ENCODE peak calls at places on chromosome 22, in ten cellular contexts. X is CD4-positive, alpha-beta T cell; T is foreskin keratinocyte; M is cardiac muscle cell; N is Peyer's patch; G is psoas muscle; U is spleen; V is tibial artery; K is pancreas; F is H1. O is an unnamed sample.
A peak's percentile ranks its signal among the peaks of the same experiment; 100 is the strongest.

GRCh38 chr22:19603767-19604166 is 79.6 kb upstream of the CLDN5 start:
- DNase-seq in X (no peak), T (no peak), M (no peak), N (no peak), G (no peak), U (no peak), V (no peak), K (no peak), F (no peak), O (no peak)

GRCh38 chr22:23240639-23241389 is 60.5 kb downstream of the BCR start:
- DNase-seq in X (no peak), T (no peak), M (no peak), N (no peak), G (no peak), U (no peak), V (no peak), K (no peak), F (no peak), O (no peak)

GRCh38 chr22:39732625-39733024 is 160.9 kb downstream of the ENTHD1 start:
- DNase-seq in X (no peak), T (no peak), M (no peak), N (no peak), G (no peak), U (peak; percentile 34), V (no peak), K (no peak), F (no peak), O (no peak)

GRCh38 chr22:50483556-50483955 is 2.2 kb downstream of the ADM2 start:
- DNase-seq in X (no peak), T (no peak), M (no peak), N (no peak), G (no peak), U (no peak), V (no peak), K (peak; percentile 76), F (no peak), O (no peak)

GRCh38 chr22:39743955-39744752 is 149.4 kb downstream of the ENTHD1 start:
- DNase-seq in X (no peak), T (no peak), M (no peak), N (no peak), G (no peak), U (no peak), V (no peak), K (no peak), F (no peak), O (no peak)

GRCh38 chr22:19891350-19892248 is 36.9 kb upstream of the GNB1L start:
- DNase-seq in X (peak; percentile 81), T (peak; percentile 87), M (no peak), N (peak; percentile 80), G (no peak), U (peak; percentile 89), V (no peak), K (peak; percentile 48), F (no peak), O (no peak)

GRCh38 chr22:32850591-32851517 is 49.3 kb downstream of the TIMP3 start:
- DNase-seq in X (no peak), T (no peak), M (no peak), N (peak; percentile 77), G (peak; percentile 82), U (no peak), V (peak; percentile 95), K (no peak), F (no peak), O (peak; percentile 92)

GRCh38 chr22:37465721-37466120 is 20.5 kb downstream of the MFNG start:
- DNase-seq in X (no peak), T (no peak), M (no peak), N (no peak), G (no peak), U (no peak), V (no peak), K (no peak), F (no peak), O (no peak)

GRCh38 chr22:31278643-31279326 is 13.5 kb downstream of the PIK3IP1 start:
- DNase-seq in X (peak; percentile 57), T (no peak), M (no peak), N (peak; percentile 74), G (no peak), U (no peak), V (no peak), K (no peak), F (no peak), O (no peak)

GRCh38 chr22:47587361-47587760 is 824.9 kb downstream of the TBC1D22A start:
- DNase-seq in X (no peak), T (no peak), M (no peak), N (no peak), G (no peak), U (no peak), V (peak; percentile 12), K (no peak), F (no peak), O (no peak)

GRCh38 chr22:31177420-31178162 is 17.6 kb downstream of the RNF185 start:
- DNase-seq in X (no peak), T (peak; percentile 96), M (no peak), N (peak; percentile 33), G (no peak), U (no peak), V (no peak), K (no peak), F (no peak), O (no peak)

GRCh38 chr22:33272866-33273265 is 214.7 kb upstream of the SYN3 start:
- DNase-seq in X (no peak), T (no peak), M (no peak), N (no peak), G (no peak), U (no peak), V (no peak), K (no peak), F (no peak), O (no peak)

GRCh38 chr22:20237480-20238440 is 30.4 kb downstream of the RTN4R start:
- DNase-seq in X (peak; percentile 60), T (no peak), M (no peak), N (peak; percentile 53), G (no peak), U (peak; percentile 85), V (no peak), K (no peak), F (no peak), O (no peak)

GRCh38 chr22:48491451-48491941 is 1336.2 kb downstream of the BRD1 start:
- DNase-seq in X (peak; percentile 16), T (no peak), M (no peak), N (peak; percentile 40), G (no peak), U (peak; percentile 67), V (no peak), K (peak; percentile 46), F (no peak), O (no peak)

DNA sequence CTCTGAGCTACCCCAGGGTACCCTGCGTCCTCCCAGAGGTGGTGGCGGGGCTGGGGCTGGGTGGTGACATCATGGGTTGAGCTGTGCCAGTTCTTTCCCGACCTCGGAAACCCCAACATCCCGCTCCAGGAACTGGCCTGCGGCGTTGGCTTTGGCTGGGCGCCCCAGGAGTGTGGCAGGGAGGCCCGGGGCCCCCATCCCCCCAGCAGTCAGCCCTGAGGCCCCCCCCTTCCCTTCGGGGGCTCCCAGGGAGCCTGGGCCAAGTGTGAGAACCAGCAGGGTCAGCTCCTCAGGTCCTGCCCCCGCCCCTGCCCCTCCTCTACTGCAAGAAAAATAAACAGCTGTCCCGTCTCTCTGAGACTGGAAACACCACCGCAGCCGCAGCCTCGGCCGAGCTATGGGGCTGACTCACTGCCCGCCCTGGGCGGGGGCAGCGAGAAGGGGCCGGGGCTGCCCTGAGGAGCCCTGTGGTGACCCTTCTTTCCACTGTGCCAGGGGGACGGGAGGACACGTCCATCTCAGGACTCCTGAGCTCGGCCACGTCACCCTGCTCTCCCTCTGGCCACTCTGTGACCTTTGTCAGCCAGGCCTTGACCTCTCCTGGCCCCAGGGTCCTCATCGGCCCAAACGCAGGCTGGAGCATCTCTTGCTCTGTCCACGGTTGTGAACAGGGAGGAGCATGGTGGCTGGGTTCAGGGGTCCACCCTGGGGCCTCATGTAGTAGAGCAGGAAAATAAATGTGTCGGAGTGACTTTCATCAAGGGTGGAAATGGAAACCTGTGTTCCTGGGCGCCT is 73.4 kb downstream of the WNT7B start:
- DNase-seq in X (no peak), T (no peak), M (no peak), N (no peak), G (no peak), U (no peak), V (no peak), K (no peak), F (no peak), O (no peak)
- H3K27ac ChIP-seq in X (no peak overlapping the region), T (no peak overlapping the region), M (no peak overlapping the region), N (no peak overlapping the region), G (no peak overlapping the region), U (no peak overlapping the region), V (no peak overlapping the region), K (no peak overlapping the region), F (no peak overlapping the region), O (no peak overlapping the region)

GRCh38 chr22:17398159-17398558 is 28.9 kb downstream of the CECR2 start:
- DNase-seq in X (no peak), T (no peak), M (no peak), N (no peak), G (no peak), U (no peak), V (no peak), K (no peak), F (no peak), O (no peak)
- H3K27ac ChIP-seq in X (no peak overlapping the region), T (no peak overlapping the region), M (no peak overlapping the region), N (no peak overlapping the region), G (peak overlapping the region; percentile 25), U (no peak overlapping the region), V (no peak overlapping the region), K (no peak overlapping the region), F (no peak overlapping the region), O (no peak overlapping the region)

GRCh38 chr22:46445771-46446485 is 91.5 kb downstream of the CELSR1 start:
- DNase-seq in X (no peak), T (no peak), M (no peak), N (no peak), G (no peak), U (no peak), V (no peak), K (no peak), F (no peak), O (no peak)
- H3K27ac ChIP-seq in X (no peak overlapping the region), T (no peak overlapping the region), M (no peak overlapping the region), N (no peak overlapping the region), G (no peak overlapping the region), U (no peak overlapping the region), V (no peak overlapping the region), K (no peak overlapping the region), F (no peak overlapping the region), O (no peak overlapping the region)

GRCh38 chr22:29739346-29739875 is 19.6 kb downstream of the CABP7 start:
- DNase-seq in X (no peak), T (no peak), M (no peak), N (no peak), G (no peak), U (no peak), V (no peak), K (no peak), F (no peak), O (no peak)

GRCh38 chr22:29744902-29745301 is 21.9 kb downstream of the ZMAT5 start:
- DNase-seq in X (no peak), T (peak; percentile 89), M (no peak), N (no peak), G (peak; percentile 84), U (no peak), V (peak; percentile 75), K (no peak), F (no peak), O (no peak)

GRCh38 chr22:29740216-29740615 is 20.4 kb downstream of the CABP7 start:
- DNase-seq in X (no peak), T (no peak), M (no peak), N (no peak), G (no peak), U (no peak), V (no peak), K (no peak), F (no peak), O (no peak)

GRCh38 chr22:29738118-29738815 is 18.5 kb downstream of the CABP7 start:
- DNase-seq in X (no peak), T (no peak), M (no peak), N (no peak), G (no peak), U (no peak), V (no peak), K (no peak), F (no peak), O (no peak)

GRCh38 chr22:29742319-29742718 is 22.5 kb downstream of the CABP7 start:
- DNase-seq in X (no peak), T (no peak), M (no peak), N (no peak), G (no peak), U (no peak), V (no peak), K (no peak), F (no peak), O (no peak)
- H3K27ac ChIP-seq in X (no peak overlapping the region), T (no peak overlapping the region), M (no peak overlapping the region), N (no peak overlapping the region), G (no peak overlapping the region), U (no peak overlapping the region), V (no peak overlapping the region), K (no peak overlapping the region), F (no peak overlapping the region), O (no peak overlapping the region)